ENCODE peak calls at places on chromosome 21, in five cellular contexts. A, J, M, H and P are unnamed samples.
A peak's percentile ranks its signal among the peaks of the same experiment; 100 is the strongest.

GRCh38 chr21:15682977-15683376 is 46.8 kb upstream of the USP25 start:
- DNase-seq in A (peak; percentile 49), J (no peak), M (no peak), H (no peak), P (no peak)

GRCh38 chr21:39307466-39307865 is 6.0 kb downstream of the BRWD1 start:
- DNase-seq in A (no peak), J (no peak), M (no peak), H (no peak), P (no peak)

GRCh38 chr21:44375686-44376320 is 22.4 kb downstream of the TRPM2 start:
- DNase-seq in A (no peak), J (no peak), M (no peak), H (no peak), P (peak; percentile 23)

GRCh38 chr21:42503711-42504110 is 7.7 kb upstream of the RSPH1 start:
- DNase-seq in A (no peak), J (no peak), M (no peak), H (no peak), P (no peak)

GRCh38 chr21:45383111-45383614 is 21.8 kb upstream of the COL18A1 start:
- DNase-seq in A (no peak), J (peak; percentile 5), M (no peak), H (no peak), P (peak; percentile 6)

GRCh38 chr21:29933088-29933487 is 6.7 kb downstream of the GRIK1 start:
- DNase-seq in A (no peak), J (no peak), M (no peak), H (no peak), P (no peak)

GRCh38 chr21:36839123-36839522 is 127.3 kb downstream of the HLCS start:
- DNase-seq in A (no peak), J (no peak), M (no peak), H (no peak), P (no peak)

GRCh38 chr21:42377951-42378340 is 11.6 kb upstream of the TFF1 start:
- DNase-seq in A (no peak), J (no peak), M (no peak), H (no peak), P (no peak)

GRCh38 chr21:41895643-41896493 is 16.7 kb upstream of the PRDM15 start:
- DNase-seq in A (no peak), J (no peak), M (peak; percentile 45), H (peak; percentile 39), P (peak; percentile 66)